ENCODE peak calls at places on chromosomes 5 and 9, in nine cellular contexts. R is fibroblast of villous mesenchyme; C is fibroblast of lung; W is CD4-positive, alpha-beta T cell; K is prostate gland; S is tibial artery; N is fibroblast of mammary gland; P is HepG2; Z is epithelial cell of esophagus. F is an unnamed sample.

GRCh38 chr9:90830977-90831376 is 29.4 kb downstream of the SYK start:
- DNase-seq in R (no peak), C (no peak), W (no peak), K (no peak), S (no peak), N (no peak), P (no peak), Z (no peak), F (no peak)

GRCh38 chr5:81856948-81857928 is 106.3 kb upstream of the SSBP2 start:
- DNase-seq in R (no peak), C (peak; percentile 10), W (peak; percentile 4), K (peak; percentile 49), S (peak; percentile 74), N (no peak), P (no peak), Z (peak; percentile 40), F (no peak)

GRCh38 chr5:179120421-179120861 is 60.3 kb downstream of the ZNF354C start:
- DNase-seq in R (no peak), C (no peak), W (no peak), K (no peak), S (no peak), N (no peak), P (no peak), Z (no peak), F (no peak)

GRCh38 chr5:95884021-95884333 is 61.5 kb upstream of the GLRX start:
- DNase-seq in R (peak; percentile 91), C (no peak), W (no peak), K (no peak), S (no peak), N (peak; percentile 81), P (no peak), Z (peak; percentile 86), F (peak; percentile 37)

GRCh38 chr5:41517909-41518308 is 7.5 kb upstream of the PLCXD3 start:
- DNase-seq in R (peak; percentile 27), C (peak; percentile 19), W (no peak), K (no peak), S (no peak), N (peak; percentile 43), P (no peak), Z (peak; percentile 29), F (no peak)

GRCh38 chr5:143135832-143136551 is 267.5 kb downstream of the NR3C1 start:
- DNase-seq in R (peak; percentile 48), C (peak; percentile 59), W (no peak), K (no peak), S (no peak), N (no peak), P (peak; percentile 59), Z (no peak), F (no peak)

GRCh38 chr5:132808448-132808847 is 4.7 kb upstream of the SOWAHA start:
- DNase-seq in R (no peak), C (no peak), W (no peak), K (no peak), S (no peak), N (no peak), P (peak; percentile 65), Z (peak; percentile 18), F (no peak)

GRCh38 chr5:180557201-180557809 is 34.0 kb downstream of the SCGB3A1 start:
- DNase-seq in R (no peak), C (peak; percentile 2), W (no peak), K (no peak), S (no peak), N (no peak), P (no peak), Z (no peak), F (no peak)

GRCh38 chr5:52943808-52944207 is 45.3 kb upstream of the ITGA2 start:
- DNase-seq in R (no peak), C (no peak), W (no peak), K (no peak), S (no peak), N (no peak), P (no peak), Z (no peak), F (no peak)

GRCh38 chr5:1488882-1489680 is 34.7 kb downstream of the LPCAT1 start:
- DNase-seq in R (peak; percentile 69), C (peak; percentile 71), W (no peak), K (no peak), S (peak; percentile 56), N (peak; percentile 91), P (no peak), Z (peak; percentile 84), F (peak; percentile 15)

GRCh38 chr9:110758201-110758600 is 89.6 kb downstream of the MUSK start:
- DNase-seq in R (no peak), C (no peak), W (no peak), K (no peak), S (no peak), N (no peak), P (no peak), Z (no peak), F (no peak)
- TF ChIP-seq CTCF in R (no peak), C (no peak), W (no peak), K (no peak), S (no peak), N (no peak), P (no peak), Z (no peak), F (no peak)

GRCh38 chr5:20335978-20336377 is 348.0 kb upstream of the CDH18 start:
- DNase-seq in R (no peak), C (no peak), W (no peak), K (no peak), S (no peak), N (no peak), P (no peak), Z (no peak), F (no peak)
- TF ChIP-seq CTCF in R (no peak), C (no peak), W (no peak), K (no peak), S (no peak), N (peak; percentile 1), P (no peak), Z (no peak), F (no peak)

DNA sequence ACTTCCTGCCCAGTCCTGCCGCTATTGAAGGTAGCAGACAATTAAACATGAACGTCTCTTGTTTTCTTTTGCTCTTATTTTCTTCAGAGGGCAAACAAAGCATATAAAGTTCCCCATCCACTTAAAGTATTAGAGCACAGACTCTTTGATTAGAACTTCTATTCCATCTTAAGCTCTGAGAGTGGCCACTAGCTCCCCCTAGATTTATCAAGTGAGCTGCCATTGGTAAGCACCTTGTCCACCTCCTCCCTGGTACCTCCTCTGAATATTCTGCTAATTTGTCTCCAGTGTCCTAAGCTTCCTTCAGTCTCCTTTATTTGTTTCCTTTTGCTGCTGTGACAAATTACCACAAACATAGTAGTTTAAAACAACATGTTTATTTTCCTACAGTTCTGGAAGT is 264.3 kb upstream of the KCNN2 start:
- DNase-seq in R (no peak), C (no peak), W (no peak), K (no peak), S (no peak), N (no peak), P (no peak), Z (peak; percentile 7), F (no peak)
- TF ChIP-seq CTCF in R (no peak), C (no peak), W (no peak), K (peak; percentile 14), S (no peak), N (no peak), P (no peak), Z (no peak), F (no peak)

DNA sequence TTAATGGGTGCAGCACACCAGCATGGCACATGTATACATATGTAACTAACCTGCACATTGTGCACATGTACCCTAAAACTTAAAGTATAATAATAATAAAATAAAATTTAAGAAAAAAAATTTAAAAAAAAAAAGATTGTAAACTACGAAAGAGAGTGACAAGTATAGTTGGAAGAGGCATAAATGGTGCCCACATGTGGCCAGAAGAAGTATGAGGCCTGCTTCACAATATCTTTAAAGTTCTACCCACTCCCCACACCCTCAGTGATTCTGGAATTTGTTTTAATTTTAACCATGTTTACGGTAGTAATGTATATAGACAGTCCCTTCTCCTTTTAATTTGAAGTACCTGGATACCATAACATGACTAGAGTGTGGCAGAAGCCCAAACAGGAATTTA is 172.7 kb downstream of the CHSY3 start:
- DNase-seq in R (no peak), C (no peak), W (no peak), K (no peak), S (no peak), N (no peak), P (no peak), Z (no peak), F (no peak)
- TF ChIP-seq CTCF in R (peak; percentile 20), C (peak; percentile 8), W (no peak), K (no peak), S (no peak), N (peak; percentile 17), P (no peak), Z (no peak), F (peak; percentile 14)

DNA sequence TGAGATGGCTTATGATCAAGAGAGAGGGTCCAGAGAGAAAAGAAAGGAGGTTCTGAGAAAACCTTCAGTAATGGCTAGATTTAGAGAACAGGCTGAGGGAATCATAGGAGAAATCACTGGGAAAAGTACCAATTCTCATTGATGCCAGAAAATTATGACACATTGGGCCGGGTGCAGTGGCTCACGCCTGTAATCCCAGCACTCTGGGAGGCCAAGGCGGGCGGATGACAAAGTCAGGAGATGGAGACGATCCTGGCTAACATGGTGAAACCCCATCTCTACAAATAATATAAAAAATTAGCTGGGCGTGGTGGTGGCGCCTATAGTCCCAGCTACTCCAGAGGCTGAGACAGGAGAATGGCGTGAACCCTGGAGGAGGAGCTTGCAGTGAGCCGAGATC is 29.5 kb upstream of the PLIN2 start:
- DNase-seq in R (no peak), C (no peak), W (no peak), K (no peak), S (peak; percentile 60), N (peak; percentile 86), P (no peak), Z (no peak), F (no peak)
- TF ChIP-seq CTCF in R (no peak), C (no peak), W (no peak), K (no peak), S (no peak), N (no peak), P (no peak), Z (no peak), F (no peak)

GRCh38 chr9:76394023-76394895 is at the start of gene RFK:
- DNase-seq in R (peak; percentile 95), C (peak; percentile 95), W (peak; percentile 95), K (peak; percentile 92), S (peak; percentile 84), N (peak; percentile 89), P (peak; percentile 85), Z (peak; percentile 95), F (peak; percentile 86)
- TF ChIP-seq CTCF in R (peak; percentile 32), C (peak; percentile 28), W (peak; percentile 39), K (peak; percentile 72), S (peak; percentile 50), N (peak; percentile 20), P (peak; percentile 87), Z (peak; percentile 29), F (peak; percentile 46)

F was measured in AG09319.